ENCODE peak calls at places on chromosome 15, in eight cellular contexts. One of them, this sample, is unnamed.

GRCh38 chr15:29120593-29121368 is 148.8 kb downstream of the NSMCE3 start:
- DNase-seq in ELF-1: no peak
- DNase-seq in AG09319: no peak
- DNase-seq in SW480: no peak
- DNase-seq in stimulated activated effector memory CD8-positive, alpha-beta T cell treated with anti-CD3 and anti-CD28 coated beads, Interleukin-12 subunit alpha, Interleukin-12 subunit beta, amount 100 ng/mL, for 72 hours: no peak
- DNase-seq in left colon: no peak
- DNase-seq in pancreas: no peak
- DNase-seq in activated CD4-positive, alpha-beta T cell treated with anti-CD3 and anti-CD28 coated beads, Interleukin-2, amount 50 U/mL, for 4 hours: no peak
- DNase-seq in this sample: no peak

GRCh38 chr15:64618569-64618968 is 156.8 kb downstream of the RBPMS2 start:
- DNase-seq in ELF-1: no peak
- DNase-seq in activated CD4-positive, alpha-beta T cell treated with anti-CD3 and anti-CD28 coated beads, Interleukin-2, amount 50 U/mL, for 4 hours: no peak
- DNase-seq in stimulated activated effector memory CD8-positive, alpha-beta T cell treated with anti-CD3 and anti-CD28 coated beads, Interleukin-12 subunit alpha, Interleukin-12 subunit beta, amount 100 ng/mL, for 72 hours: no peak
- DNase-seq in left colon: no peak
- DNase-seq in SW480: no peak
- DNase-seq in pancreas: no peak
- DNase-seq in AG09319: no peak
- DNase-seq in this sample: no peak

GRCh38 chr15:64597469-64597806 is 137.1 kb downstream of the ZNF609 start:
- DNase-seq in activated CD4-positive, alpha-beta T cell treated with anti-CD3 and anti-CD28 coated beads, Interleukin-2, amount 50 U/mL, for 4 hours: no peak
- DNase-seq in ELF-1: no peak
- DNase-seq in stimulated activated effector memory CD8-positive, alpha-beta T cell treated with anti-CD3 and anti-CD28 coated beads, Interleukin-12 subunit alpha, Interleukin-12 subunit beta, amount 100 ng/mL, for 72 hours: no peak
- DNase-seq in AG09319: no peak
- DNase-seq in pancreas: no peak
- DNase-seq in left colon: no peak
- DNase-seq in SW480: no peak
- DNase-seq in this sample: no peak

GRCh38 chr15:68709826-68710225 is 110.9 kb downstream of the ANP32A start:
- DNase-seq in stimulated activated effector memory CD8-positive, alpha-beta T cell treated with anti-CD3 and anti-CD28 coated beads, Interleukin-12 subunit alpha, Interleukin-12 subunit beta, amount 100 ng/mL, for 72 hours: no peak
- DNase-seq in SW480: no peak
- DNase-seq in AG09319: no peak
- DNase-seq in ELF-1: no peak
- DNase-seq in activated CD4-positive, alpha-beta T cell treated with anti-CD3 and anti-CD28 coated beads, Interleukin-2, amount 50 U/mL, for 4 hours: no peak
- DNase-seq in pancreas: no peak
- DNase-seq in left colon: no peak
- DNase-seq in this sample: no peak

GRCh38 chr15:91515188-91515754 is 338.2 kb upstream of the SLCO3A1 start:
- DNase-seq in left colon: no peak
- DNase-seq in SW480: no peak
- DNase-seq in AG09319: peak
- DNase-seq in activated CD4-positive, alpha-beta T cell treated with anti-CD3 and anti-CD28 coated beads, Interleukin-2, amount 50 U/mL, for 4 hours: no peak
- DNase-seq in stimulated activated effector memory CD8-positive, alpha-beta T cell treated with anti-CD3 and anti-CD28 coated beads, Interleukin-12 subunit alpha, Interleukin-12 subunit beta, amount 100 ng/mL, for 72 hours: no peak
- DNase-seq in ELF-1: no peak
- DNase-seq in pancreas: no peak
- DNase-seq in this sample: no peak

GRCh38 chr15:77461486-77461885 is 40.8 kb downstream of the HMG20A start:
- DNase-seq in SW480: no peak
- DNase-seq in activated CD4-positive, alpha-beta T cell treated with anti-CD3 and anti-CD28 coated beads, Interleukin-2, amount 50 U/mL, for 4 hours: no peak
- DNase-seq in ELF-1: no peak
- DNase-seq in pancreas: no peak
- DNase-seq in AG09319: no peak
- DNase-seq in left colon: no peak
- DNase-seq in stimulated activated effector memory CD8-positive, alpha-beta T cell treated with anti-CD3 and anti-CD28 coated beads, Interleukin-12 subunit alpha, Interleukin-12 subunit beta, amount 100 ng/mL, for 72 hours: no peak
- DNase-seq in this sample: no peak

GRCh38 chr15:90972133-90972532 is 17.4 kb downstream of the RCCD1 start:
- DNase-seq in left colon: no peak
- DNase-seq in SW480: no peak
- DNase-seq in ELF-1: no peak
- DNase-seq in AG09319: no peak
- DNase-seq in activated CD4-positive, alpha-beta T cell treated with anti-CD3 and anti-CD28 coated beads, Interleukin-2, amount 50 U/mL, for 4 hours: no peak
- DNase-seq in stimulated activated effector memory CD8-positive, alpha-beta T cell treated with anti-CD3 and anti-CD28 coated beads, Interleukin-12 subunit alpha, Interleukin-12 subunit beta, amount 100 ng/mL, for 72 hours: no peak
- DNase-seq in pancreas: no peak
- DNase-seq in this sample: no peak

GRCh38 chr15:31296304-31297220 is 30.1 kb upstream of the KLF13 start:
- DNase-seq in activated CD4-positive, alpha-beta T cell treated with anti-CD3 and anti-CD28 coated beads, Interleukin-2, amount 50 U/mL, for 4 hours: no peak
- DNase-seq in ELF-1: peak
- DNase-seq in pancreas: peak
- DNase-seq in stimulated activated effector memory CD8-positive, alpha-beta T cell treated with anti-CD3 and anti-CD28 coated beads, Interleukin-12 subunit alpha, Interleukin-12 subunit beta, amount 100 ng/mL, for 72 hours: no peak
- DNase-seq in left colon: peak
- DNase-seq in AG09319: no peak
- DNase-seq in SW480: peak
- DNase-seq in this sample: no peak

GRCh38 chr15:78046796-78047341 is 30.6 kb downstream of the TBC1D2B start:
- DNase-seq in SW480: no peak
- DNase-seq in left colon: no peak
- DNase-seq in stimulated activated effector memory CD8-positive, alpha-beta T cell treated with anti-CD3 and anti-CD28 coated beads, Interleukin-12 subunit alpha, Interleukin-12 subunit beta, amount 100 ng/mL, for 72 hours: peak
- DNase-seq in activated CD4-positive, alpha-beta T cell treated with anti-CD3 and anti-CD28 coated beads, Interleukin-2, amount 50 U/mL, for 4 hours: no peak
- DNase-seq in ELF-1: no peak
- DNase-seq in pancreas: no peak
- DNase-seq in AG09319: no peak
- DNase-seq in this sample: no peak

GRCh38 chr15:92087211-92087610 is 233.7 kb downstream of the SLCO3A1 start:
- DNase-seq in stimulated activated effector memory CD8-positive, alpha-beta T cell treated with anti-CD3 and anti-CD28 coated beads, Interleukin-12 subunit alpha, Interleukin-12 subunit beta, amount 100 ng/mL, for 72 hours: no peak
- DNase-seq in SW480: no peak
- DNase-seq in AG09319: no peak
- DNase-seq in left colon: no peak
- DNase-seq in activated CD4-positive, alpha-beta T cell treated with anti-CD3 and anti-CD28 coated beads, Interleukin-2, amount 50 U/mL, for 4 hours: no peak
- DNase-seq in pancreas: no peak
- DNase-seq in ELF-1: no peak
- DNase-seq in this sample: no peak

GRCh38 chr15:71746719-71747118 is 63.6 kb upstream of the NR2E3 start:
- DNase-seq in pancreas: no peak
- DNase-seq in left colon: peak
- DNase-seq in SW480: peak
- DNase-seq in AG09319: no peak
- DNase-seq in ELF-1: no peak
- DNase-seq in activated CD4-positive, alpha-beta T cell treated with anti-CD3 and anti-CD28 coated beads, Interleukin-2, amount 50 U/mL, for 4 hours: no peak
- DNase-seq in stimulated activated effector memory CD8-positive, alpha-beta T cell treated with anti-CD3 and anti-CD28 coated beads, Interleukin-12 subunit alpha, Interleukin-12 subunit beta, amount 100 ng/mL, for 72 hours: no peak
- DNase-seq in this sample: no peak

GRCh38 chr15:58497036-58497785 is 65.4 kb downstream of the LIPC start:
- DNase-seq in stimulated activated effector memory CD8-positive, alpha-beta T cell treated with anti-CD3 and anti-CD28 coated beads, Interleukin-12 subunit alpha, Interleukin-12 subunit beta, amount 100 ng/mL, for 72 hours: no peak
- DNase-seq in ELF-1: no peak
- DNase-seq in pancreas: no peak
- DNase-seq in left colon: no peak
- DNase-seq in activated CD4-positive, alpha-beta T cell treated with anti-CD3 and anti-CD28 coated beads, Interleukin-2, amount 50 U/mL, for 4 hours: no peak
- DNase-seq in SW480: no peak
- DNase-seq in AG09319: no peak
- DNase-seq in this sample: no peak

GRCh38 chr15:85298941-85299340 is 81.5 kb upstream of the AKAP13 start:
- DNase-seq in AG09319: no peak
- DNase-seq in stimulated activated effector memory CD8-positive, alpha-beta T cell treated with anti-CD3 and anti-CD28 coated beads, Interleukin-12 subunit alpha, Interleukin-12 subunit beta, amount 100 ng/mL, for 72 hours: no peak
- DNase-seq in left colon: no peak
- DNase-seq in ELF-1: no peak
- DNase-seq in activated CD4-positive, alpha-beta T cell treated with anti-CD3 and anti-CD28 coated beads, Interleukin-2, amount 50 U/mL, for 4 hours: no peak
- DNase-seq in pancreas: no peak
- DNase-seq in SW480: no peak
- DNase-seq in this sample: no peak

GRCh38 chr15:70490148-70490837 is 273.1 kb downstream of the UACA start:
- DNase-seq in pancreas: no peak
- DNase-seq in left colon: no peak
- DNase-seq in SW480: no peak
- DNase-seq in activated CD4-positive, alpha-beta T cell treated with anti-CD3 and anti-CD28 coated beads, Interleukin-2, amount 50 U/mL, for 4 hours: no peak
- DNase-seq in ELF-1: no peak
- DNase-seq in AG09319: no peak
- DNase-seq in stimulated activated effector memory CD8-positive, alpha-beta T cell treated with anti-CD3 and anti-CD28 coated beads, Interleukin-12 subunit alpha, Interleukin-12 subunit beta, amount 100 ng/mL, for 72 hours: no peak
- DNase-seq in this sample: no peak

GRCh38 chr15:43912991-43913927 is 86.5 kb downstream of the WDR76 start:
- DNase-seq in stimulated activated effector memory CD8-positive, alpha-beta T cell treated with anti-CD3 and anti-CD28 coated beads, Interleukin-12 subunit alpha, Interleukin-12 subunit beta, amount 100 ng/mL, for 72 hours: no peak
- DNase-seq in AG09319: peak
- DNase-seq in left colon: no peak
- DNase-seq in activated CD4-positive, alpha-beta T cell treated with anti-CD3 and anti-CD28 coated beads, Interleukin-2, amount 50 U/mL, for 4 hours: no peak
- DNase-seq in pancreas: no peak
- DNase-seq in SW480: peak
- DNase-seq in ELF-1: peak
- DNase-seq in this sample: peak

GRCh38 chr15:39171944-39172368 is 408.9 kb upstream of the THBS1 start:
- DNase-seq in pancreas: peak
- DNase-seq in left colon: peak
- DNase-seq in stimulated activated effector memory CD8-positive, alpha-beta T cell treated with anti-CD3 and anti-CD28 coated beads, Interleukin-12 subunit alpha, Interleukin-12 subunit beta, amount 100 ng/mL, for 72 hours: no peak
- DNase-seq in ELF-1: peak
- DNase-seq in SW480: peak
- DNase-seq in activated CD4-positive, alpha-beta T cell treated with anti-CD3 and anti-CD28 coated beads, Interleukin-2, amount 50 U/mL, for 4 hours: no peak
- DNase-seq in AG09319: peak
- DNase-seq in this sample: peak

GRCh38 chr15:86398986-86399677 is 319.5 kb downstream of the AGBL1 start:
- DNase-seq in stimulated activated effector memory CD8-positive, alpha-beta T cell treated with anti-CD3 and anti-CD28 coated beads, Interleukin-12 subunit alpha, Interleukin-12 subunit beta, amount 100 ng/mL, for 72 hours: no peak
- DNase-seq in activated CD4-positive, alpha-beta T cell treated with anti-CD3 and anti-CD28 coated beads, Interleukin-2, amount 50 U/mL, for 4 hours: no peak
- DNase-seq in left colon: no peak
- DNase-seq in pancreas: no peak
- DNase-seq in SW480: no peak
- DNase-seq in AG09319: no peak
- DNase-seq in ELF-1: no peak
- DNase-seq in this sample: no peak

GRCh38 chr15:68751622-68752021 is 69.1 kb downstream of the ANP32A start:
- DNase-seq in pancreas: no peak
- DNase-seq in stimulated activated effector memory CD8-positive, alpha-beta T cell treated with anti-CD3 and anti-CD28 coated beads, Interleukin-12 subunit alpha, Interleukin-12 subunit beta, amount 100 ng/mL, for 72 hours: no peak
- DNase-seq in left colon: no peak
- DNase-seq in SW480: no peak
- DNase-seq in AG09319: no peak
- DNase-seq in activated CD4-positive, alpha-beta T cell treated with anti-CD3 and anti-CD28 coated beads, Interleukin-2, amount 50 U/mL, for 4 hours: no peak
- DNase-seq in ELF-1: no peak
- DNase-seq in this sample: no peak

GRCh38 chr15:78727561-78727960 is 83.7 kb downstream of the ADAMTS7 start:
- DNase-seq in ELF-1: peak
- DNase-seq in pancreas: no peak
- DNase-seq in SW480: peak
- DNase-seq in stimulated activated effector memory CD8-positive, alpha-beta T cell treated with anti-CD3 and anti-CD28 coated beads, Interleukin-12 subunit alpha, Interleukin-12 subunit beta, amount 100 ng/mL, for 72 hours: no peak
- DNase-seq in AG09319: no peak
- DNase-seq in left colon: no peak
- DNase-seq in activated CD4-positive, alpha-beta T cell treated with anti-CD3 and anti-CD28 coated beads, Interleukin-2, amount 50 U/mL, for 4 hours: no peak
- DNase-seq in this sample: no peak

GRCh38 chr15:74134387-74135027 is 4.1 kb downstream of the ISLR2 start:
- DNase-seq in AG09319: no peak
- DNase-seq in SW480: no peak
- DNase-seq in left colon: no peak
- DNase-seq in stimulated activated effector memory CD8-positive, alpha-beta T cell treated with anti-CD3 and anti-CD28 coated beads, Interleukin-12 subunit alpha, Interleukin-12 subunit beta, amount 100 ng/mL, for 72 hours: peak
- DNase-seq in pancreas: peak
- DNase-seq in ELF-1: peak
- DNase-seq in activated CD4-positive, alpha-beta T cell treated with anti-CD3 and anti-CD28 coated beads, Interleukin-2, amount 50 U/mL, for 4 hours: no peak
- DNase-seq in this sample: no peak

GRCh38 chr15:29805043-29805707 is 17.1 kb downstream of the TJP1 start:
- DNase-seq in stimulated activated effector memory CD8-positive, alpha-beta T cell treated with anti-CD3 and anti-CD28 coated beads, Interleukin-12 subunit alpha, Interleukin-12 subunit beta, amount 100 ng/mL, for 72 hours: no peak
- DNase-seq in AG09319: peak
- DNase-seq in ELF-1: no peak
- DNase-seq in pancreas: no peak
- DNase-seq in SW480: no peak
- DNase-seq in activated CD4-positive, alpha-beta T cell treated with anti-CD3 and anti-CD28 coated beads, Interleukin-2, amount 50 U/mL, for 4 hours: no peak
- DNase-seq in left colon: no peak
- DNase-seq in this sample: peak

GRCh38 chr15:90086868-90087268 is 15.4 kb downstream of the IDH2 start:
- DNase-seq in pancreas: no peak
- DNase-seq in AG09319: no peak
- DNase-seq in SW480: peak
- DNase-seq in activated CD4-positive, alpha-beta T cell treated with anti-CD3 and anti-CD28 coated beads, Interleukin-2, amount 50 U/mL, for 4 hours: peak
- DNase-seq in ELF-1: peak
- DNase-seq in stimulated activated effector memory CD8-positive, alpha-beta T cell treated with anti-CD3 and anti-CD28 coated beads, Interleukin-12 subunit alpha, Interleukin-12 subunit beta, amount 100 ng/mL, for 72 hours: peak
- DNase-seq in left colon: no peak
- DNase-seq in this sample: peak

This sample was measured in SJCRH30.